ENCODE peak calls at places on chromosomes 13 and 19, in seven cellular contexts. T is kidney epithelial cell, K is endothelial cell, U is foreskin fibroblast, S is cardiac muscle cell, C is uterus, X is tibial nerve. F is an unnamed sample.

GRCh38 chr19:15284896-15285295 is 47.4 kb downstream of the BRD4 start:
- DNase-seq in K (no peak), S (no peak), U (no peak), X (no peak), C (no peak), T (no peak), F (no peak)

GRCh38 chr19:45981350-45981749 is 7.7 kb upstream of the NOVA2 start:
- DNase-seq in C (no peak), S (peak; percentile 42), K (no peak), U (no peak), X (no peak), T (no peak), F (no peak)

GRCh38 chr19:39407644-39408391 is 1.2 kb downstream of the ZFP36 start:
- DNase-seq in K (no peak), X (no peak), C (peak; percentile 64), T (no peak), S (peak; percentile 50), U (peak; percentile 26), F (peak; percentile 30)

GRCh38 chr19:56139847-56140582 is 1.1 kb upstream of the ZNF444 start:
- DNase-seq in S (no peak), U (no peak), K (no peak), X (no peak), C (no peak), T (no peak), F (no peak)

GRCh38 chr19:33578697-33579096 is 43.1 kb upstream of the CHST8 start:
- DNase-seq in T (no peak), K (no peak), X (no peak), U (no peak), S (no peak), C (no peak), F (no peak)

GRCh38 chr19:8641908-8642547 is 11.6 kb downstream of the NFILZ start:
- DNase-seq in X (peak; percentile 24), K (peak; percentile 12), T (no peak), S (peak; percentile 79), U (peak; percentile 28), C (no peak), F (no peak)

GRCh38 chr19:5150902-5151741 is 182.2 kb downstream of the KDM4B start:
- DNase-seq in U (no peak), S (no peak), K (no peak), T (no peak), X (no peak), C (no peak), F (peak; percentile 74)

GRCh38 chr13:44806841-44807240 is 182.4 kb downstream of the NUFIP1 start:
- DNase-seq in U (no peak), T (no peak), C (no peak), X (no peak), K (no peak), S (no peak), F (peak; percentile 26)

GRCh38 chr19:14449321-14449720 is 16.2 kb downstream of the PKN1 start:
- DNase-seq in S (no peak), C (no peak), X (no peak), T (no peak), U (no peak), K (no peak), F (no peak)

GRCh38 chr19:19746286-19747213 is 13.6 kb upstream of the ZNF14 start:
- DNase-seq in K (no peak), U (no peak), C (no peak), S (no peak), X (no peak), T (no peak), F (no peak)
- TF ChIP-seq CTCF in K (no peak), U (no peak), C (no peak), S (no peak), X (no peak), T (no peak), F (no peak)

GRCh38 chr19:29671393-29672076 is 6.3 kb downstream of the PLEKHF1 start:
- DNase-seq in S (peak; percentile 60), X (no peak), K (no peak), U (no peak), T (no peak), C (no peak), F (no peak)
- TF ChIP-seq CTCF in S (peak; percentile 24), X (no peak), K (peak; percentile 36), U (no peak), T (peak; percentile 26), C (no peak), F (no peak)

DNA sequence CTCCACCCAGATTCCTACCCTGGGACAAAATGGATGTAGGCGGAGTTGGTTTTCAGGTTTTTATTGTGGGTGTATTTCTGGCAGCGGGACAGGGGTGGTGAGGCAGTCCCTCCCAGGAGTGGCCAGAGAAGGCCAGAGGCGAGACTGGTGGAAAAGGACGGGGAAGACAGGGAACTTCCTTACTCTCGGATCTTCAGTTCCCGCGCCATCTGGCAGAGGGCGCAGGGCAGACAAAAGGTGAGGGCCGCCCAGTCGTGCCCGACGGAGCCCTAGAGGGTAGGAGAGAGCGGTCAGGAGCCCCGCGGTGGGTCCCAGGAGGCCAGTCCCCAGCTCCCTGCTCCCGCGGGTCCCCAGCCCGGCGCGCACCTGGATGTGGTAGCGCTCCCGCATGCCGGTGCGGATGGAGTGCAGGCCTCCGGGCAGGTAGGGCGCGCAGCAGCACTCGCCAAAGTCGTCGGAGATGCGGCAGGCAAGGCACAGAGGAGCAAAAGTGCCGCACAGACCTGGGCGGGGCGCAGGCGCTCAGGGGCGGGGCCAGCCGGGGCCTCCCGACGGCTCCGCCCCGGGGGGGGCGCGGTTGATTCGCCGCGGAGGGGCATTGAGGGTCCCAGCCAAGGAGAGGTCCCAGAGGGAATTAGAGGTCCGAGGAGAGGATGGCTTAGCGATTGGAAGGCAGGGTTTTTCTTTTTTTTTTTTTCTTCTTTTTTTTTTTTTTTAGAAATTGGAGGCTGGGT is 3.0 kb downstream of the CNFN start:
- DNase-seq in T (peak; percentile 29), X (peak; percentile 52), C (no peak), U (peak; percentile 53), S (peak; percentile 63), K (peak; percentile 80), F (peak; percentile 67)
- TF ChIP-seq CTCF in T (peak; percentile 67), X (peak; percentile 54), C (no peak), U (peak; percentile 48), S (peak; percentile 62), K (peak; percentile 54), F (peak; percentile 20)

GRCh38 chr19:6455924-6456323 is 3.7 kb downstream of the SLC25A23 start:
- DNase-seq in C (no peak), K (no peak), S (no peak), U (no peak), T (no peak), X (no peak), F (no peak)

GRCh38 chr19:6457958-6458694 is 1.5 kb downstream of the SLC25A23 start:
- DNase-seq in U (no peak), X (no peak), C (no peak), S (no peak), T (no peak), K (no peak), F (no peak)

GRCh38 chr19:6459356-6460098 is at the start of gene SLC25A23:
- DNase-seq in C (peak; percentile 74), X (peak; percentile 44), S (peak; percentile 83), T (no peak), K (peak; percentile 77), U (peak; percentile 68), F (peak; percentile 80)

GRCh38 chr19:6460099-6460884 is 700 bp upstream of the SLC25A23 start:
- DNase-seq in T (peak; percentile 77), C (peak; percentile 97), K (peak; percentile 95), S (peak; percentile 99), U (peak; percentile 97), X (peak; percentile 96), F (peak; percentile 99)

GRCh38 chr19:6458695-6459355 is 767 bp downstream of the SLC25A23 start:
- DNase-seq in T (no peak), S (no peak), C (no peak), K (no peak), X (no peak), U (no peak), F (no peak)
- TF ChIP-seq CTCF in T (no peak), S (no peak), C (no peak), K (no peak), X (no peak), U (no peak), F (no peak)

DNA sequence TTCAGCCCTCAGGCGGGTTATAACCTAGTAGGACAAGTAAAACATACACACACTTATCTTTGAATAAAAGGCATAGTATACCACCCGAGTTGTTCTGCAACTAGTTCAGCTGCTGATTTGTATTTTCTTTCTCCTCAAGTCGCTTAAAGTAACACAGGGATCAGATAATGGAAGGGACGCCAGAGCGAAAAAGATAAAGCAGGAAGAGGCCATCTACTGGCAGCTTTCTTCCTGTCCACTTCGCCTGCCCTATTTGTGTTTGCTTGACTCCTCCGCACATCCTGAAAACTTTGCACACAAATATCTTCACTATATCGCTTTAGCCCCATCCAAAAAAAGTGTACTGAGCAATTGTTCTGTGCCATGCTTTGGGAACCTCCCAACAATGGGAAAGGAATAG is 238.0 kb upstream of the SOX21 start:
- DNase-seq in K (peak; percentile 6), T (no peak), C (no peak), U (no peak), X (no peak), S (peak; percentile 20), F (no peak)
- TF ChIP-seq CTCF in K (no peak), T (no peak), C (no peak), U (peak; percentile 4), X (no peak), S (peak; percentile 5), F (no peak)

DNA sequence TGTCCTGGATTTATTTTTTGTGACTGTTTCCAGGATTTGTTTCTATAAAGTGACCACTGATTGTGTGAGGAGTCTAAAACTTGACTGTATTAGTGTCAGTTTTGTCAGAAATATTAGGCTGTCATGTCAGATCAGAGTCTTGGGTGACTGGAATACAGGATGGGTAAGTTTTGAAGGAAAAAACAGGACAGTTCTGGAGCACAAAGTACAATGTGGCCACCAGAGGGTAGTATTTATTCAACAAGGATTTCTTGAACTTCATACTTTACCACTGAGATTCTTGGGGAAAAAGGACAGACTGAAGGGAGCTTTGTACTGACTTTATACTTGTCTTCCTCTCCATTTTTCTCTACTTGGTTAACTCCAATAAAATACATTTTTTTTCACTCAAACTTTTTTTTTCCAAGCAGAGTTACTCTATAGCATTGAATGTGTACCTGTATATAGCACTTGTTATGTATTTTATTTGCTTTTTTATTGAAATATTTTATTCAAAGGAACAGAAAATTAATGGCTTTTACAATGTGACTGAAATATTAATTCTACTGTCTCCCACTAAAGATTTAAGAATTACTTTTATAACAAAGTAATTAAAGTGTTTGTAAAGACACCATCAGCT is 51.1 kb downstream of the LMO7 start:
- DNase-seq in X (no peak), S (peak; percentile 62), K (peak; percentile 15), T (no peak), U (peak; percentile 34), C (no peak), F (no peak)
- TF ChIP-seq CTCF in X (peak; percentile 46), S (peak; percentile 60), K (peak; percentile 68), T (peak; percentile 42), U (peak; percentile 53), C (no peak), F (peak; percentile 68)

F was measured in glutamatergic neuron.